ENCODE peak calls at places on chromosomes 11 and 22, in six cellular contexts. One of them, this sample, is unnamed.

GRCh38 chr22:26585104-26585790 is 4.7 kb downstream of the TPST2 start:
- DNase-seq in IMR-90: peak
- DNase-seq in H1: no peak
- DNase-seq in mesenchymal stem cell: peak
- DNase-seq in H9: no peak
- DNase-seq in neuronal stem cell: no peak
- DNase-seq in this sample: no peak

GRCh38 chr22:24338701-24339451 is 68.2 kb downstream of the SPECC1L start:
- DNase-seq in H1: no peak
- DNase-seq in H9: no peak
- DNase-seq in IMR-90: peak
- DNase-seq in neuronal stem cell: peak
- DNase-seq in mesenchymal stem cell: peak
- DNase-seq in this sample: peak

GRCh38 chr11:4922304-4922703 is 1.8 kb downstream of the OR51G1 start:
- DNase-seq in mesenchymal stem cell: no peak
- DNase-seq in H1: no peak
- DNase-seq in H9: no peak
- DNase-seq in neuronal stem cell: no peak
- DNase-seq in IMR-90: no peak
- DNase-seq in this sample: no peak

GRCh38 chr11:126647735-126648134 is 292.2 kb downstream of the ST3GAL4 start:
- DNase-seq in IMR-90: peak
- DNase-seq in mesenchymal stem cell: peak
- DNase-seq in H1: no peak
- DNase-seq in neuronal stem cell: no peak
- DNase-seq in H9: no peak
- DNase-seq in this sample: peak

GRCh38 chr11:39678996-39679395 is 1780.5 kb downstream of the LRRC4C start:
- DNase-seq in IMR-90: no peak
- DNase-seq in neuronal stem cell: no peak
- DNase-seq in mesenchymal stem cell: peak
- DNase-seq in H9: no peak
- DNase-seq in H1: no peak
- DNase-seq in this sample: no peak

GRCh38 chr22:29215012-29215860 is 9.5 kb downstream of the EMID1 start:
- DNase-seq in H1: no peak
- DNase-seq in mesenchymal stem cell: no peak
- DNase-seq in H9: no peak
- DNase-seq in neuronal stem cell: no peak
- DNase-seq in IMR-90: no peak
- DNase-seq in this sample: no peak

GRCh38 chr22:27650572-27650971 is 151.0 kb downstream of the MN1 start:
- DNase-seq in IMR-90: no peak
- DNase-seq in mesenchymal stem cell: no peak
- DNase-seq in H1: no peak
- DNase-seq in neuronal stem cell: no peak
- DNase-seq in H9: no peak
- DNase-seq in this sample: no peak

GRCh38 chr11:117796456-117797428 is at the start of gene DSCAML1:
- DNase-seq in IMR-90: no peak
- DNase-seq in H9: no peak
- DNase-seq in mesenchymal stem cell: no peak
- DNase-seq in neuronal stem cell: no peak
- DNase-seq in H1: no peak
- DNase-seq in this sample: peak

GRCh38 chr11:69280994-69281393 is 13.0 kb upstream of the MYEOV start:
- DNase-seq in H9: no peak
- DNase-seq in IMR-90: peak
- DNase-seq in mesenchymal stem cell: peak
- DNase-seq in H1: no peak
- DNase-seq in neuronal stem cell: no peak
- DNase-seq in this sample: peak

GRCh38 chr11:122099345-122100045 is 16.5 kb downstream of the BLID start:
- DNase-seq in IMR-90: peak
- DNase-seq in H1: no peak
- DNase-seq in H9: no peak
- DNase-seq in neuronal stem cell: no peak
- DNase-seq in mesenchymal stem cell: peak
- DNase-seq in this sample: no peak

GRCh38 chr11:86179646-86180064 is 64.9 kb upstream of the EED start:
- DNase-seq in neuronal stem cell: no peak
- DNase-seq in H1: no peak
- DNase-seq in mesenchymal stem cell: no peak
- DNase-seq in H9: no peak
- DNase-seq in IMR-90: no peak
- DNase-seq in this sample: no peak

GRCh38 chr22:50140615-50141014 is 29.9 kb upstream of the PANX2 start:
- DNase-seq in mesenchymal stem cell: peak
- DNase-seq in neuronal stem cell: no peak
- DNase-seq in H9: no peak
- DNase-seq in IMR-90: no peak
- DNase-seq in H1: no peak
- DNase-seq in this sample: no peak

GRCh38 chr11:70399681-70400112 is 1.4 kb downstream of the CTTN start:
- DNase-seq in mesenchymal stem cell: peak
- DNase-seq in IMR-90: peak
- DNase-seq in neuronal stem cell: no peak
- DNase-seq in H9: peak
- DNase-seq in H1: no peak
- DNase-seq in this sample: peak

GRCh38 chr11:71432761-71433647 is 15.2 kb downstream of the DHCR7 start:
- DNase-seq in H9: no peak
- DNase-seq in mesenchymal stem cell: no peak
- DNase-seq in neuronal stem cell: no peak
- DNase-seq in H1: no peak
- DNase-seq in IMR-90: no peak
- DNase-seq in this sample: no peak

GRCh38 chr11:32015435-32015834 is 75.4 kb upstream of the RCN1 start:
- DNase-seq in neuronal stem cell: no peak
- DNase-seq in mesenchymal stem cell: no peak
- DNase-seq in H1: no peak
- DNase-seq in H9: no peak
- DNase-seq in IMR-90: no peak
- DNase-seq in this sample: no peak

GRCh38 chr22:45932066-45932465 is 44.9 kb downstream of the WNT7B start:
- DNase-seq in IMR-90: no peak
- DNase-seq in neuronal stem cell: no peak
- DNase-seq in H9: no peak
- DNase-seq in mesenchymal stem cell: no peak
- DNase-seq in H1: no peak
- DNase-seq in this sample: no peak

GRCh38 chr11:94563848-94564442 is 3.2 kb upstream of the PIWIL4 start:
- DNase-seq in mesenchymal stem cell: no peak
- DNase-seq in neuronal stem cell: no peak
- DNase-seq in IMR-90: no peak
- DNase-seq in H1: no peak
- DNase-seq in H9: no peak
- DNase-seq in this sample: no peak

GRCh38 chr11:134562176-134562575 is 150.1 kb upstream of the B3GAT1 start:
- DNase-seq in IMR-90: no peak
- DNase-seq in H9: no peak
- DNase-seq in neuronal stem cell: no peak
- DNase-seq in mesenchymal stem cell: no peak
- DNase-seq in H1: no peak
- DNase-seq in this sample: no peak

GRCh38 chr11:121965330-121965729 is 150.7 kb downstream of the BLID start:
- DNase-seq in neuronal stem cell: no peak
- DNase-seq in mesenchymal stem cell: peak
- DNase-seq in H1: no peak
- DNase-seq in IMR-90: peak
- DNase-seq in H9: no peak
- DNase-seq in this sample: no peak

GRCh38 chr11:113894421-113894996 is 10.1 kb upstream of the HTR3B start:
- DNase-seq in neuronal stem cell: no peak
- DNase-seq in H1: no peak
- DNase-seq in mesenchymal stem cell: no peak
- DNase-seq in H9: no peak
- DNase-seq in IMR-90: no peak
- DNase-seq in this sample: no peak

GRCh38 chr11:34259087-34259486 is 98.7 kb downstream of the ABTB2 start:
- DNase-seq in H9: no peak
- DNase-seq in H1: no peak
- DNase-seq in IMR-90: no peak
- DNase-seq in neuronal stem cell: no peak
- DNase-seq in mesenchymal stem cell: no peak
- DNase-seq in this sample: no peak

GRCh38 chr11:120056301-120057027 is 81.4 kb downstream of the TRIM29 start:
- DNase-seq in H1: no peak
- DNase-seq in H9: peak
- DNase-seq in IMR-90: no peak
- DNase-seq in neuronal stem cell: no peak
- DNase-seq in mesenchymal stem cell: no peak
- DNase-seq in this sample: no peak
- H3K18ac ChIP-seq in H1: peak
- H3K18ac ChIP-seq in H9: peak
- H3K18ac ChIP-seq in IMR-90: no peak
- H3K18ac ChIP-seq in neuronal stem cell: peak
- H3K18ac ChIP-seq in mesenchymal stem cell: no peak
- H3K18ac ChIP-seq in this sample: peak

DNA sequence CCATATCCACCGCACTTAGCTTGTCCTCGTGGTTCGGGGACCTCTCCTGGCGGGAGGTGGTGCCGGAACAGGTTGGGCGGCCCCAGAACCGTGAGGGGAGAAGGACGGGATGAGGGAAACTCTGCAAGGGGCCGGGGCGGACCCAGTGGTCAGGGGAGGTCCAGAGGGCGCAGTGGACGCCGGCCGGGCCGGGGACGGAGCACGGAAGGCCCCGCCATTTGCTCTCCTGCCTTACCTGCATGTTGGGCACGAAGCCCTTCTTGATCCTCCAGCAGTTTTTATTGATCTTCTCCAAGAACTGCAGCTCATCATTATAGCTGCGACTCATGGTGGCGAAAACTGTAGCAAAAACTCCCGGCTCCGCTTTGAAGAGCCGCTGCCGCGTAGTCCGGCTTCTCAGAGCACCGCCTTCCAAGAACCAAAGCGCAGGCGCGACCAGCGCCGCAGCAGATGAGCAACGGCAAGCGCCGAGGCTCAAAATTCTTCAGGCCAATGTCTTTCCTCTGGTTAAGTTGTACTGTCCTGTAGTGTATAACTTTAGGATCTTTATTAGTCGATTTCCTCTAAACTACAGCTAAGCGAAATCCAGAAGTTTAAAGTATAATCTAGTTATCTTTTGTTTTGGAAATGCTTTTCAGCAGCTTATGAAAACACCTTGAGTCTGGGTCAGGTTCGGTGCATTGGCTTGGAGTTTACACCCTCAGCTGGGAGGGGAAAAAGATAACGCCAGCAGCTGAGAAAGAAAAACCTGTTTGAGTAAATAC is at the start of gene RTCB:
- DNase-seq in IMR-90: peak
- DNase-seq in neuronal stem cell: peak
- DNase-seq in mesenchymal stem cell: peak
- DNase-seq in H9: peak
- DNase-seq in H1: peak
- DNase-seq in this sample: peak
- H3K18ac ChIP-seq in IMR-90: peak
- H3K18ac ChIP-seq in neuronal stem cell: peak
- H3K18ac ChIP-seq in mesenchymal stem cell: peak
- H3K18ac ChIP-seq in H9: no peak
- H3K18ac ChIP-seq in H1: peak
- H3K18ac ChIP-seq in this sample: peak

GRCh38 chr11:120210651-120211521 is at the start of gene OAF:
- DNase-seq in IMR-90: peak
- DNase-seq in mesenchymal stem cell: peak
- DNase-seq in H9: peak
- DNase-seq in H1: peak
- DNase-seq in neuronal stem cell: peak
- DNase-seq in this sample: peak
- H3K18ac ChIP-seq in IMR-90: peak
- H3K18ac ChIP-seq in mesenchymal stem cell: peak
- H3K18ac ChIP-seq in H9: no peak
- H3K18ac ChIP-seq in H1: peak
- H3K18ac ChIP-seq in neuronal stem cell: peak
- H3K18ac ChIP-seq in this sample: peak

GRCh38 chr11:128910583-128910982 is 19.4 kb downstream of the KCNJ5 start:
- DNase-seq in IMR-90: peak
- DNase-seq in neuronal stem cell: no peak
- DNase-seq in H1: no peak
- DNase-seq in mesenchymal stem cell: no peak
- DNase-seq in H9: no peak
- DNase-seq in this sample: no peak
- H3K18ac ChIP-seq in IMR-90: peak
- H3K18ac ChIP-seq in neuronal stem cell: no peak
- H3K18ac ChIP-seq in H1: no peak
- H3K18ac ChIP-seq in mesenchymal stem cell: no peak
- H3K18ac ChIP-seq in H9: no peak
- H3K18ac ChIP-seq in this sample: no peak

GRCh38 chr22:30695351-30695762 is 683 bp downstream of the OSBP2 start:
- DNase-seq in neuronal stem cell: no peak
- DNase-seq in IMR-90: no peak
- DNase-seq in H9: peak
- DNase-seq in H1: no peak
- DNase-seq in mesenchymal stem cell: no peak
- DNase-seq in this sample: no peak

GRCh38 chr22:30694638-30695350 is at the start of gene OSBP2:
- DNase-seq in neuronal stem cell: peak
- DNase-seq in IMR-90: no peak
- DNase-seq in H1: no peak
- DNase-seq in H9: peak
- DNase-seq in mesenchymal stem cell: no peak
- DNase-seq in this sample: no peak

GRCh38 chr22:30695871-30696655 is 1.4 kb downstream of the OSBP2 start:
- DNase-seq in IMR-90: no peak
- DNase-seq in H1: no peak
- DNase-seq in mesenchymal stem cell: no peak
- DNase-seq in neuronal stem cell: no peak
- DNase-seq in H9: no peak
- DNase-seq in this sample: no peak

GRCh38 chr22:30691204-30691603 is 3.5 kb upstream of the OSBP2 start:
- DNase-seq in IMR-90: no peak
- DNase-seq in H9: no peak
- DNase-seq in H1: no peak
- DNase-seq in neuronal stem cell: no peak
- DNase-seq in mesenchymal stem cell: no peak
- DNase-seq in this sample: no peak

DNA sequence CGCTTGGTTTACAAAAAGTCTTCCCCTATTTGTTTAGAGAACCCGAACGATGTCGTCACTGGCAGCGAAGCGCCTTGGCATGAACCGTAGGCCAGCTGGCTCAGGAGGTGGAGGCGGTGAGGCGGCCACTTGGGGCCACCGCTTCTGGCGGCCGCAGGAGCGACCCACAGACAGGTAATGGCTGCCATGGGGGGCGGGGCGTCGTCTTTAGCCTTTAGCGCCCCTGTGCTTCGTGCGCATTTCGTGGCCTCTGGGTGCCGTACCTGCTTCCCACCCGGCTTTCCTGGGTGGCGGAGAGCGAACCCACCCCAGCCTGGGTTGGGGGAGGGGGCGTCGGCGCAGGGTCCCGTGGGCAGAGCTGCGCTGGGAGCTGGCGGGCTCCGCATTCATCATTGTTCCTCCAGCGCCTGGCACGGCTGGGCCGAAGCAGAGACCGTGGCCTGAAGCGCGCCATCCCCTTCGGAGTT is 470 bp upstream of the OSBP2 start:
- DNase-seq in neuronal stem cell: peak
- DNase-seq in mesenchymal stem cell: peak
- DNase-seq in IMR-90: peak
- DNase-seq in H9: peak
- DNase-seq in H1: peak
- DNase-seq in this sample: peak
- H3K18ac ChIP-seq in neuronal stem cell: peak
- H3K18ac ChIP-seq in mesenchymal stem cell: peak
- H3K18ac ChIP-seq in IMR-90: no peak
- H3K18ac ChIP-seq in H9: peak
- H3K18ac ChIP-seq in H1: peak
- H3K18ac ChIP-seq in this sample: no peak